ENCODE peak calls at places on chromosomes 6 and 20, in seven cellular contexts. One of them, this sample, is unnamed.

GRCh38 chr6:36642913-36643817 is 35.3 kb upstream of the CDKN1A start:
- DNase-seq in adrenal gland: peak
- DNase-seq in NAMALWA: no peak
- DNase-seq in cardiac muscle cell: peak
- DNase-seq in activated naive CD8-positive, alpha-beta T cell treated with anti-CD3 and anti-CD28 coated beads for 36 hours: no peak
- DNase-seq in kidney epithelial cell: peak
- DNase-seq in PC-9: peak
- DNase-seq in this sample: no peak

GRCh38 chr6:68727699-68728098 is 92.6 kb downstream of the ADGRB3 start:
- DNase-seq in NAMALWA: no peak
- DNase-seq in cardiac muscle cell: no peak
- DNase-seq in kidney epithelial cell: no peak
- DNase-seq in PC-9: no peak
- DNase-seq in adrenal gland: no peak
- DNase-seq in activated naive CD8-positive, alpha-beta T cell treated with anti-CD3 and anti-CD28 coated beads for 36 hours: no peak
- DNase-seq in this sample: no peak

GRCh38 chr6:70663881-70664466 is 3.7 kb upstream of the SMAP1 start:
- DNase-seq in activated naive CD8-positive, alpha-beta T cell treated with anti-CD3 and anti-CD28 coated beads for 36 hours: no peak
- DNase-seq in NAMALWA: no peak
- DNase-seq in adrenal gland: no peak
- DNase-seq in kidney epithelial cell: no peak
- DNase-seq in cardiac muscle cell: no peak
- DNase-seq in PC-9: no peak
- DNase-seq in this sample: no peak

GRCh38 chr6:2055914-2056313 is 189.5 kb downstream of the GMDS start:
- DNase-seq in kidney epithelial cell: no peak
- DNase-seq in NAMALWA: no peak
- DNase-seq in PC-9: no peak
- DNase-seq in adrenal gland: no peak
- DNase-seq in activated naive CD8-positive, alpha-beta T cell treated with anti-CD3 and anti-CD28 coated beads for 36 hours: no peak
- DNase-seq in cardiac muscle cell: no peak
- DNase-seq in this sample: no peak

GRCh38 chr6:158605266-158605878 is 39.2 kb downstream of the DYNLT1 start:
- DNase-seq in activated naive CD8-positive, alpha-beta T cell treated with anti-CD3 and anti-CD28 coated beads for 36 hours: peak
- DNase-seq in kidney epithelial cell: peak
- DNase-seq in adrenal gland: peak
- DNase-seq in cardiac muscle cell: peak
- DNase-seq in NAMALWA: peak
- DNase-seq in PC-9: no peak
- DNase-seq in this sample: peak

GRCh38 chr6:75922226-75922625 is 150.2 kb downstream of the IMPG1 start:
- DNase-seq in adrenal gland: no peak
- DNase-seq in kidney epithelial cell: peak
- DNase-seq in PC-9: no peak
- DNase-seq in NAMALWA: no peak
- DNase-seq in activated naive CD8-positive, alpha-beta T cell treated with anti-CD3 and anti-CD28 coated beads for 36 hours: no peak
- DNase-seq in cardiac muscle cell: no peak
- DNase-seq in this sample: no peak

GRCh38 chr20:8583209-8584106 is 451.4 kb downstream of the PLCB1 start:
- DNase-seq in activated naive CD8-positive, alpha-beta T cell treated with anti-CD3 and anti-CD28 coated beads for 36 hours: no peak
- DNase-seq in NAMALWA: no peak
- DNase-seq in adrenal gland: no peak
- DNase-seq in kidney epithelial cell: peak
- DNase-seq in PC-9: no peak
- DNase-seq in cardiac muscle cell: peak
- DNase-seq in this sample: no peak

GRCh38 chr20:56515657-56516381 is 8.7 kb upstream of the FAM209A start:
- DNase-seq in NAMALWA: no peak
- DNase-seq in adrenal gland: no peak
- DNase-seq in kidney epithelial cell: no peak
- DNase-seq in cardiac muscle cell: peak
- DNase-seq in activated naive CD8-positive, alpha-beta T cell treated with anti-CD3 and anti-CD28 coated beads for 36 hours: no peak
- DNase-seq in PC-9: no peak
- DNase-seq in this sample: no peak

GRCh38 chr6:96762599-96762998 is 74.7 kb downstream of the GPR63 start:
- DNase-seq in cardiac muscle cell: no peak
- DNase-seq in NAMALWA: no peak
- DNase-seq in kidney epithelial cell: no peak
- DNase-seq in adrenal gland: no peak
- DNase-seq in PC-9: no peak
- DNase-seq in activated naive CD8-positive, alpha-beta T cell treated with anti-CD3 and anti-CD28 coated beads for 36 hours: no peak
- DNase-seq in this sample: no peak

GRCh38 chr6:127813682-127814027 is 87.2 kb downstream of the THEMIS start:
- DNase-seq in cardiac muscle cell: no peak
- DNase-seq in activated naive CD8-positive, alpha-beta T cell treated with anti-CD3 and anti-CD28 coated beads for 36 hours: no peak
- DNase-seq in NAMALWA: no peak
- DNase-seq in PC-9: no peak
- DNase-seq in kidney epithelial cell: no peak
- DNase-seq in adrenal gland: no peak
- DNase-seq in this sample: no peak

GRCh38 chr20:2224246-2224645 is 71.6 kb upstream of the TGM3 start:
- DNase-seq in NAMALWA: no peak
- DNase-seq in cardiac muscle cell: no peak
- DNase-seq in PC-9: no peak
- DNase-seq in activated naive CD8-positive, alpha-beta T cell treated with anti-CD3 and anti-CD28 coated beads for 36 hours: no peak
- DNase-seq in kidney epithelial cell: no peak
- DNase-seq in adrenal gland: no peak
- DNase-seq in this sample: no peak

GRCh38 chr20:2729251-2729713 is 36.7 kb downstream of the EBF4 start:
- DNase-seq in kidney epithelial cell: no peak
- DNase-seq in cardiac muscle cell: peak
- DNase-seq in NAMALWA: peak
- DNase-seq in PC-9: no peak
- DNase-seq in activated naive CD8-positive, alpha-beta T cell treated with anti-CD3 and anti-CD28 coated beads for 36 hours: no peak
- DNase-seq in adrenal gland: no peak
- DNase-seq in this sample: no peak

GRCh38 chr6:30450908-30451818 is 38.1 kb upstream of the HLA-E start:
- DNase-seq in PC-9: no peak
- DNase-seq in adrenal gland: peak
- DNase-seq in activated naive CD8-positive, alpha-beta T cell treated with anti-CD3 and anti-CD28 coated beads for 36 hours: peak
- DNase-seq in NAMALWA: peak
- DNase-seq in kidney epithelial cell: peak
- DNase-seq in cardiac muscle cell: peak
- DNase-seq in this sample: no peak

GRCh38 chr6:39189131-39189530 is 40.1 kb downstream of the KCNK5 start:
- DNase-seq in PC-9: no peak
- DNase-seq in adrenal gland: no peak
- DNase-seq in kidney epithelial cell: no peak
- DNase-seq in cardiac muscle cell: no peak
- DNase-seq in activated naive CD8-positive, alpha-beta T cell treated with anti-CD3 and anti-CD28 coated beads for 36 hours: no peak
- DNase-seq in NAMALWA: no peak
- DNase-seq in this sample: no peak

GRCh38 chr6:15616266-15616665 is 46.6 kb downstream of the DTNBP1 start:
- DNase-seq in PC-9: no peak
- DNase-seq in kidney epithelial cell: no peak
- DNase-seq in NAMALWA: no peak
- DNase-seq in cardiac muscle cell: no peak
- DNase-seq in activated naive CD8-positive, alpha-beta T cell treated with anti-CD3 and anti-CD28 coated beads for 36 hours: no peak
- DNase-seq in adrenal gland: no peak
- DNase-seq in this sample: no peak

GRCh38 chr6:119620846-119621570 is 271.4 kb upstream of the MAN1A1 start:
- DNase-seq in kidney epithelial cell: peak
- DNase-seq in cardiac muscle cell: peak
- DNase-seq in adrenal gland: no peak
- DNase-seq in PC-9: peak
- DNase-seq in activated naive CD8-positive, alpha-beta T cell treated with anti-CD3 and anti-CD28 coated beads for 36 hours: no peak
- DNase-seq in NAMALWA: no peak
- DNase-seq in this sample: no peak

GRCh38 chr6:22886881-22887581 is 317.7 kb downstream of the HDGFL1 start:
- DNase-seq in adrenal gland: no peak
- DNase-seq in NAMALWA: no peak
- DNase-seq in cardiac muscle cell: peak
- DNase-seq in activated naive CD8-positive, alpha-beta T cell treated with anti-CD3 and anti-CD28 coated beads for 36 hours: no peak
- DNase-seq in PC-9: peak
- DNase-seq in kidney epithelial cell: no peak
- DNase-seq in this sample: no peak

GRCh38 chr20:7772376-7772775 is 167.9 kb downstream of the HAO1 start:
- DNase-seq in adrenal gland: no peak
- DNase-seq in kidney epithelial cell: no peak
- DNase-seq in NAMALWA: no peak
- DNase-seq in activated naive CD8-positive, alpha-beta T cell treated with anti-CD3 and anti-CD28 coated beads for 36 hours: no peak
- DNase-seq in PC-9: no peak
- DNase-seq in cardiac muscle cell: peak
- DNase-seq in this sample: no peak

GRCh38 chr6:109925060-109925459 is 53.1 kb upstream of the GPR6 start:
- DNase-seq in activated naive CD8-positive, alpha-beta T cell treated with anti-CD3 and anti-CD28 coated beads for 36 hours: no peak
- DNase-seq in NAMALWA: no peak
- DNase-seq in cardiac muscle cell: peak
- DNase-seq in adrenal gland: no peak
- DNase-seq in PC-9: no peak
- DNase-seq in kidney epithelial cell: no peak
- DNase-seq in this sample: no peak

GRCh38 chr6:4888841-4889240 is 112.6 kb downstream of the CDYL start:
- DNase-seq in activated naive CD8-positive, alpha-beta T cell treated with anti-CD3 and anti-CD28 coated beads for 36 hours: no peak
- DNase-seq in kidney epithelial cell: no peak
- DNase-seq in PC-9: no peak
- DNase-seq in adrenal gland: no peak
- DNase-seq in cardiac muscle cell: peak
- DNase-seq in NAMALWA: no peak
- DNase-seq in this sample: peak

This sample was measured in erythroblast.